ENCODE peak calls at places on chromosomes 16 and 17, in five cellular contexts. K, E, S, Z and J are unnamed samples.

GRCh38 chr16:275041-275621 is 613 bp downstream of the RGS11 start:
- DNase-seq in K (no peak), E (no peak), S (no peak), Z (no peak), J (no peak)

GRCh38 chr16:75230471-75231110 is 11.8 kb downstream of the CTRB1 start:
- DNase-seq in K (no peak), E (no peak), S (no peak), Z (no peak), J (no peak)

GRCh38 chr16:69469807-69470561 is 45.6 kb downstream of the CYB5B start:
- DNase-seq in K (no peak), E (peak; percentile 88), S (no peak), Z (no peak), J (peak; percentile 56)

GRCh38 chr16:55508941-55509920 is at the start of gene LPCAT2:
- DNase-seq in K (peak; percentile 84), E (peak; percentile 38), S (peak; percentile 80), Z (peak; percentile 92), J (no peak)

GRCh38 chr16:26382607-26383006 is 684.1 kb upstream of the C16orf82 start:
- DNase-seq in K (no peak), E (no peak), S (no peak), Z (no peak), J (no peak)

GRCh38 chr16:76182092-76182635 is 95.0 kb upstream of the CNTNAP4 start:
- DNase-seq in K (no peak), E (no peak), S (no peak), Z (no peak), J (no peak)

GRCh38 chr16:29009838-29010166 is 24.9 kb downstream of the LAT start:
- DNase-seq in K (no peak), E (no peak), S (no peak), Z (no peak), J (no peak)

GRCh38 chr16:81616321-81617020 is 162.6 kb upstream of the PLCG2 start:
- DNase-seq in K (peak; percentile 81), E (peak; percentile 82), S (peak; percentile 66), Z (no peak), J (peak; percentile 76)

GRCh38 chr17:13031718-13032350 is 14.0 kb upstream of the ELAC2 start:
- DNase-seq in K (peak; percentile 55), E (peak; percentile 64), S (peak; percentile 28), Z (peak; percentile 49), J (peak; percentile 64)

GRCh38 chr17:75845058-75845711 is 981 bp upstream of the UNC13D start:
- DNase-seq in K (peak; percentile 68), E (peak; percentile 96), S (peak; percentile 66), Z (peak; percentile 70), J (peak; percentile 90)

GRCh38 chr17:76725580-76726230 is 701 bp downstream of the JMJD6 start:
- DNase-seq in K (peak; percentile 73), E (peak; percentile 79), S (no peak), Z (peak; percentile 32), J (peak; percentile 72)

GRCh38 chr17:69639096-69639495 is 224.6 kb downstream of the MAP2K6 start:
- DNase-seq in K (no peak), E (no peak), S (no peak), Z (no peak), J (no peak)

GRCh38 chr16:65617421-65617820 is 495.6 kb upstream of the CDH11 start:
- DNase-seq in K (no peak), E (no peak), S (no peak), Z (no peak), J (no peak)

GRCh38 chr17:29049541-29050150 is 6.7 kb downstream of the PIPOX start:
- DNase-seq in K (no peak), E (no peak), S (no peak), Z (no peak), J (no peak)

GRCh38 chr17:493666-494065 is 141.1 kb upstream of the RPH3AL start:
- DNase-seq in K (no peak), E (no peak), S (no peak), Z (no peak), J (no peak)

GRCh38 chr17:489758-490329 is 137.2 kb upstream of the RPH3AL start:
- DNase-seq in K (peak; percentile 58), E (peak; percentile 86), S (no peak), Z (no peak), J (peak; percentile 65)

GRCh38 chr17:488993-489757 is 136.6 kb upstream of the RPH3AL start:
- DNase-seq in K (no peak), E (peak; percentile 78), S (no peak), Z (no peak), J (peak; percentile 49)

GRCh38 chr17:492015-492399 is 139.4 kb upstream of the RPH3AL start:
- DNase-seq in K (no peak), E (no peak), S (no peak), Z (no peak), J (no peak)

GRCh38 chr17:491086-492014 is 138.7 kb upstream of the RPH3AL start:
- DNase-seq in K (peak; percentile 83), E (peak; percentile 21), S (peak; percentile 26), Z (no peak), J (peak; percentile 73)
- TF ChIP-seq CTCF in K (peak; percentile 9), E (no peak), S (peak; percentile 12), Z (no peak), J (no peak)

DNA sequence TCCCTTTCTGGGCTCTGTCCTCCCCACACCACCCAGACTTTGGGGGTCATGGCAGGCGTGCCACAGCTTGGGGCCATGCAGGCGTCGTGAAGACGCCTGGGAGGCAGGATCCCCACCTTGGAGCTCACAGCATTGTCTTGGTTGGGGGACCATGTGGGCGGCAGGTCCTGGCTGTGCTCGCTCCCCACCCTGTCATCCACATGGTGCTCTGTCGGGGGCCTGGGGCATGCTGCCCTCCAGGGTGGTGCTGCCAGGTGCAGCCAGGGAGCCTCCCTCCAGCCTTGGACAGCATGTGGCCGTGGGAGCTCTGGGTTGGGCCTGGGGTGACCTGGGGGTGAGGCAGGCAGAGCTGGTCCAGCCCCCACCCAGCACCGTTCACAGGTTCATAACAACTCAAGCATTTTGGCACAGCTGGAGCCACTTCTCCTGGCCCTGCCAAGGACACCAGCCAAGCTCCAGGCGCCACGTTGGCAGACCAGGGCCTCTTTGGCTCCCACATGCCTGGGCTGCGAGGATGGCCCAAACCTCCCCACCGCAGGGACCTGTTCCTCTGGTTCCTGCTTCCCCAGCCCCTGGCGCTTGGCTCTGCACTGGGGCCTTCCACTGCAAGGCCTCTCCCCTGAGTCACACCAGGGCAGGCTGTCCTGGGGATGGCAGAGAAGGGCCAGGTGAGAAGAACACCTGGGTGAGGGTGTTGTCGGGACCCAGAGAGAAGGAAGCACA is 15.1 kb upstream of the ATP6V0C start:
- DNase-seq in K (no peak), E (no peak), S (no peak), Z (no peak), J (no peak)
- TF ChIP-seq CTCF in K (no peak), E (no peak), S (no peak), Z (no peak), J (no peak)

GRCh38 chr16:86835981-86836380 is 257.6 kb downstream of the FOXL1 start:
- DNase-seq in K (no peak), E (no peak), S (no peak), Z (no peak), J (no peak)

GRCh38 chr16:86836503-86837125 is 258.3 kb downstream of the FOXL1 start:
- DNase-seq in K (peak; percentile 95), E (no peak), S (peak; percentile 89), Z (peak; percentile 77), J (no peak)

GRCh38 chr16:86833136-86833535 is 254.8 kb downstream of the FOXL1 start:
- DNase-seq in K (no peak), E (no peak), S (no peak), Z (no peak), J (no peak)

GRCh38 chr16:86831366-86831765 is 253.0 kb downstream of the FOXL1 start:
- DNase-seq in K (no peak), E (no peak), S (no peak), Z (no peak), J (no peak)

DNA sequence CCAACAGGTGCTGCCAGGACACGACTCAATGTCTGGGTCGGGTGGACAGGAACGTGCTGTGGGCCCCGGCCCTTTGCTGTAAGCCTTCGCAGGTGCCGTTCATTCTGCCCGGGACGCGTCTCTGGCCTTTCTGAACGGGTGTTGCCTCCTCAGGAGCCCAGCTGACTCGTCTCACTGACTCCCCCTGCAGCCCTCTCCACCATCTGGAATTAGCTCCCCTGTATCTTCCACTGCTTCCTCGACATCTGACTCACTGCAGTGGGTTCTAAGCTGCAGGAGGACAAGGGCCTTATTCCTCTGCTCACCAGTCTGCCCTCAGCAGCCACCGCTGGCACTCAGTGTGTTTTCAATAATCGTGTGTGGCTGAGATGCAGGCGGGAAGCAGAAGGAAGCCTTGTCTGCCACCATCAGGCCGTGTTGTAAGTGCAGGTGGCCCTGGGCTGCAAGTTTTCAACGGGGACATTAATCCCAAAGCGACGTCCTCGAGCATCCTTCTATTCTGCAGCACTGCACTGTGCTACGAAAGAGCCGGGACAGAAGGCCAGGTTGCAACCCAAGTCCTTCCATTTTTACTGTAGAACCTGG is 256.2 kb downstream of the FOXL1 start:
- DNase-seq in K (peak; percentile 35), E (no peak), S (peak; percentile 58), Z (no peak), J (no peak)
- TF ChIP-seq CTCF in K (peak; percentile 38), E (no peak), S (peak; percentile 62), Z (no peak), J (no peak)

GRCh38 chr17:63697341-63698286 is 2.3 kb downstream of the LIMD2 start:
- DNase-seq in K (peak; percentile 28), E (peak; percentile 92), S (peak; percentile 31), Z (peak; percentile 34), J (peak; percentile 78)
- TF ChIP-seq CTCF in K (peak; percentile 50), E (peak; percentile 75), S (peak; percentile 71), Z (peak; percentile 27), J (peak; percentile 67)

GRCh38 chr17:79018045-79018695 is 5.8 kb upstream of the C1QTNF1 start:
- DNase-seq in K (peak; percentile 16), E (no peak), S (no peak), Z (no peak), J (no peak)

GRCh38 chr17:79020631-79021301 is 3.2 kb upstream of the C1QTNF1 start:
- DNase-seq in K (peak; percentile 29), E (no peak), S (no peak), Z (no peak), J (no peak)

GRCh38 chr17:79017546-79017945 is 6.4 kb upstream of the C1QTNF1 start:
- DNase-seq in K (no peak), E (no peak), S (no peak), Z (no peak), J (no peak)

GRCh38 chr17:79019260-79019630 is 4.7 kb upstream of the C1QTNF1 start:
- DNase-seq in K (no peak), E (no peak), S (no peak), Z (no peak), J (no peak)

DNA sequence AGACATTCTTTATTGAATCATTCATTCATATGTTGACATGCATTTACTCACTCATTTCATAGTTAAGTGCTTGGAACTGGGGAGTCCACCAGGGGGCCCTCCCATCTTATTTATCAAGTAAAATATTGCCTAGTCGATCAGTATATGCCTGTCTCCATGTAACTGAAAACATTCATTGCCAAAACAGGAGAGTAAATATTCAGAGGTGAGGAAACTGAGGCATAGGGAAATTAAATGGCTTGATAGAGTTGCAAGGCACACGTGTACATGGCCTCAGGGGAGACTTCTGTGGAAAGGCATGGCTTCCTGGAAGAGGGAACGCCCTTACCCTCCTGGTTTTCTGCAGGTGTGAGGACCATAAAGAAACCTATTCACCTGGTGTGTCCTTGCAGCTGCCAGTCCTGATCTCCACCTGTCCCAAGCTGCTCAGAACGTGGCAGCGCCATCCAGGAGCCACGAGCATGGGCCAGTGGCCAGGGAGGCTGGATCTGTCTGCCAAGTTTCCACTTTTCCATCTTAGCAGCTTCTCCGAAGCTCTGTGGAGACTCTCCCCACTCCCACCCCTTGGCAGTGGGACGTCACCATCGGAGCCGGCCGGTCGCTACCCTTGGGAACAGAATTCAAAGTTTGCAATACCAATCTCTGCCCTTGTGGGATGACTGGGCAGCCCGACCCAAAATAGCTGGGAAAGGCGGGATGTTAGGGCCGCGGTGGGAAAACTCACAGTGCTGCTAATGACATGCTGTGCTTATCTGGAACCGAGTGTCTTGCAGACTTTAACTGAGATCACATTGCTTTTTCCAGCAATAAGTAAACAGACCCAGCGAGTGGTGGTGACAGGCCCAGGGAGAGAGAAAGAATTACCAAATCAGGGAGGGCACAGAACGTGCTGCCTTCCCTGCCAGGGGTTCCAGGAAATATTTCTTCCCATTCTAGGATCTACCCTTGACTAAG is 4.1 kb upstream of the C1QTNF1 start:
- DNase-seq in K (peak; percentile 84), E (peak; percentile 65), S (peak; percentile 83), Z (peak; percentile 68), J (no peak)
- TF ChIP-seq CTCF in K (peak; percentile 79), E (peak; percentile 49), S (peak; percentile 80), Z (peak; percentile 84), J (peak; percentile 28)